ENCODE peak calls at places on chromosomes 2 and 18, in five cellular contexts. L is stromal cell of bone marrow; R is mammary epithelial cell; A is CD8-positive, alpha-beta T cell; E is midbrain. X is an unnamed sample.

GRCh38 chr2:69067866-69068265 is 54.9 kb downstream of the ANTXR1 start:
- DNase-seq in R (peak), A (no peak), L (no peak), E (no peak), X (peak)

GRCh38 chr2:71596011-71596410 is 142.7 kb downstream of the DYSF start:
- DNase-seq in L (no peak), R (no peak), A (no peak), E (peak), X (no peak)

GRCh38 chr2:75325594-75325993 is 126.3 kb upstream of the TACR1 start:
- DNase-seq in R (no peak), L (no peak), A (no peak), E (no peak), X (no peak)

GRCh38 chr2:151363709-151364108 is 6.3 kb downstream of the TNFAIP6 start:
- DNase-seq in E (peak), R (peak), L (peak), A (no peak), X (peak)

GRCh38 chr18:70200286-70200685 is 5.2 kb downstream of the RTTN start:
- DNase-seq in A (no peak), L (no peak), R (no peak), E (no peak), X (no peak)

GRCh38 chr18:36411745-36412168 is 114.2 kb downstream of the FHOD3 start:
- DNase-seq in E (no peak), A (no peak), L (no peak), R (no peak), X (peak)

GRCh38 chr2:28704621-28705020 is 47.0 kb upstream of the PPP1CB start:
- DNase-seq in A (no peak), R (no peak), E (no peak), L (no peak), X (no peak)

GRCh38 chr2:233912799-233913423 is 4.3 kb upstream of the TRPM8 start:
- DNase-seq in E (no peak), L (peak), R (peak), A (no peak), X (peak)

GRCh38 chr2:221969087-221969829 is 329.5 kb downstream of the PAX3 start:
- DNase-seq in L (peak), A (no peak), R (peak), E (peak), X (peak)

GRCh38 chr2:138652378-138652777 is 127.8 kb downstream of the NXPH2 start:
- DNase-seq in R (peak), A (no peak), E (no peak), L (no peak), X (no peak)

GRCh38 chr2:217838409-217838831 is 164.4 kb downstream of the TNS1 start:
- DNase-seq in L (no peak), R (no peak), A (no peak), E (peak), X (no peak)

GRCh38 chr2:64659252-64659651 is 5.5 kb upstream of the SERTAD2 start:
- DNase-seq in A (no peak), R (no peak), E (no peak), L (no peak), X (no peak)

GRCh38 chr18:48915621-48916425 is 34.9 kb downstream of the SMAD7 start:
- DNase-seq in E (no peak), L (no peak), A (no peak), R (no peak), X (no peak)

GRCh38 chr2:68158134-68158447 is 403 bp downstream of the PNO1 start:
- DNase-seq in L (no peak), E (no peak), R (no peak), A (no peak), X (no peak)

GRCh38 chr2:42101641-42102605 is 54.1 kb downstream of the PKDCC start:
- DNase-seq in E (no peak), R (no peak), A (peak), L (no peak), X (no peak)

GRCh38 chr2:85712849-85713612 is 18.9 kb downstream of the GNLY start:
- DNase-seq in A (no peak), R (peak), L (peak), E (peak), X (peak)

GRCh38 chr2:128369126-128369555 is 50.5 kb upstream of the HS6ST1 start:
- DNase-seq in L (no peak), E (no peak), A (no peak), R (no peak), X (no peak)

GRCh38 chr18:27645929-27646328 is 460.8 kb upstream of the CHST9 start:
- DNase-seq in R (no peak), A (no peak), E (no peak), L (no peak), X (no peak)

GRCh38 chr2:69113627-69114026 is 100.6 kb downstream of the ANTXR1 start:
- DNase-seq in A (no peak), L (no peak), R (no peak), E (no peak), X (no peak)

GRCh38 chr2:222613715-222614331 is 42.1 kb downstream of the FARSB start:
- DNase-seq in R (peak), A (no peak), E (peak), L (peak), X (peak)

GRCh38 chr2:174247474-174248186 is 702 bp downstream of the OLA1 start:
- DNase-seq in R (no peak), E (no peak), A (no peak), L (no peak), X (peak)

GRCh38 chr18:37107748-37108522 is 279.0 kb downstream of the KIAA1328 start:
- DNase-seq in L (no peak), E (no peak), R (no peak), A (no peak), X (no peak)

GRCh38 chr18:267380-267687 is 513 bp downstream of the THOC1 start:
- DNase-seq in A (no peak), E (no peak), R (no peak), L (no peak), X (no peak)

GRCh38 chr2:240572141-240573031 is 4.1 kb downstream of the RNPEPL1 start:
- DNase-seq in E (no peak), L (no peak), R (no peak), A (no peak), X (no peak)

GRCh38 chr2:237181844-237182243 is 96.2 kb downstream of the COPS8 start:
- DNase-seq in R (peak), E (no peak), L (peak), A (no peak), X (peak)

GRCh38 chr2:204901591-204901990 is 356.3 kb downstream of the PARD3B start:
- DNase-seq in R (peak), A (no peak), E (no peak), L (no peak), X (no peak)

GRCh38 chr18:67973916-67974315 is 457.4 kb upstream of the DSEL start:
- DNase-seq in E (no peak), L (no peak), R (no peak), A (no peak), X (no peak)

GRCh38 chr2:58063641-58064040 is 17.0 kb downstream of the VRK2 start:
- DNase-seq in E (no peak), L (peak), A (no peak), R (peak), X (peak)